ENCODE peak calls at places on chromosomes 13 and 19, in five cellular contexts. J, W, S, Y and D are unnamed samples.

GRCh38 chr13:112643759-112644459 is 45.9 kb upstream of the ATP11A start:
- DNase-seq in J (no peak), W (no peak), S (no peak), Y (peak), D (no peak)

GRCh38 chr19:45224645-45225044 is 20.6 kb downstream of the EXOC3L2 start:
- DNase-seq in J (no peak), W (no peak), S (no peak), Y (no peak), D (no peak)

GRCh38 chr19:48760514-48761221 is 5.3 kb downstream of the FGF21 start:
- DNase-seq in J (no peak), W (no peak), S (no peak), Y (no peak), D (no peak)

GRCh38 chr13:48110132-48110868 is 15.4 kb upstream of the MED4 start:
- DNase-seq in J (no peak), W (no peak), S (no peak), Y (no peak), D (no peak)

GRCh38 chr19:21604941-21605548 is 99.6 kb downstream of the ZNF429 start:
- DNase-seq in J (no peak), W (no peak), S (no peak), Y (peak), D (no peak)

GRCh38 chr19:12773571-12773970 is 1.8 kb downstream of the HOOK2 start:
- DNase-seq in J (no peak), W (no peak), S (no peak), Y (no peak), D (no peak)

GRCh38 chr13:52862358-52863206 is 14.1 kb upstream of the PCDH8 start:
- DNase-seq in J (no peak), W (peak), S (no peak), Y (peak), D (no peak)

GRCh38 chr13:108959254-108959653 is 329.8 kb downstream of the MYO16 start:
- DNase-seq in J (no peak), W (no peak), S (no peak), Y (no peak), D (no peak)

GRCh38 chr13:114010401-114011101 is 36.7 kb upstream of the C13orf46 start:
- DNase-seq in J (no peak), W (no peak), S (no peak), Y (no peak), D (peak)

GRCh38 chr13:73230714-73231113 is 171.9 kb downstream of the KLF5 start:
- DNase-seq in J (no peak), W (no peak), S (no peak), Y (no peak), D (no peak)

GRCh38 chr13:42653694-42654093 is 79.7 kb downstream of the TNFSF11 start:
- DNase-seq in J (no peak), W (no peak), S (no peak), Y (no peak), D (no peak)

GRCh38 chr19:42216653-42217521 is 590 bp downstream of the DEDD2 start:
- DNase-seq in J (no peak), W (peak), S (no peak), Y (peak), D (peak)

GRCh38 chr19:9854282-9854846 is 19.2 kb downstream of the PIN1 start:
- DNase-seq in J (no peak), W (no peak), S (no peak), Y (no peak), D (no peak)

GRCh38 chr19:18939922-18940775 is 868 bp downstream of the HOMER3 start:
- DNase-seq in J (no peak), W (peak), S (no peak), Y (peak), D (peak)

GRCh38 chr13:47033216-47033615 is 136.4 kb upstream of the HTR2A start:
- DNase-seq in J (no peak), W (no peak), S (no peak), Y (peak), D (no peak)

GRCh38 chr19:13839193-13839937 is 37.6 kb upstream of the NANOS3 start:
- DNase-seq in J (no peak), W (no peak), S (no peak), Y (peak), D (peak)

GRCh38 chr13:92197669-92198068 is 799.2 kb downstream of the GPC5 start:
- DNase-seq in J (no peak), W (no peak), S (no peak), Y (no peak), D (no peak)

GRCh38 chr19:42397315-42398166 is 7.4 kb upstream of the CNFN start:
- DNase-seq in J (no peak), W (no peak), S (no peak), Y (no peak), D (no peak)

GRCh38 chr13:44273991-44274810 is 99.4 kb upstream of the SERP2 start:
- DNase-seq in J (no peak), W (no peak), S (peak), Y (peak), D (peak)

GRCh38 chr19:7823902-7824301 is 6.1 kb upstream of the EVI5L start:
- DNase-seq in J (no peak), W (no peak), S (no peak), Y (no peak), D (no peak)

GRCh38 chr13:71864094-71864980 is 2.7 kb downstream of the DACH1 start:
- DNase-seq in J (no peak), W (peak), S (no peak), Y (peak), D (peak)

GRCh38 chr19:38209671-38210457 is 14.2 kb downstream of the DPF1 start:
- DNase-seq in J (no peak), W (no peak), S (no peak), Y (peak), D (no peak)

GRCh38 chr19:4910594-4911273 is 1.4 kb downstream of the UHRF1 start:
- DNase-seq in J (no peak), W (no peak), S (no peak), Y (peak), D (peak)

GRCh38 chr13:93262729-93263128 is 36.1 kb downstream of the GPC6 start:
- DNase-seq in J (no peak), W (no peak), S (no peak), Y (no peak), D (no peak)

GRCh38 chr19:28492201-28492600 is 720.8 kb downstream of the UQCRFS1 start:
- DNase-seq in J (no peak), W (no peak), S (no peak), Y (no peak), D (no peak)

GRCh38 chr19:32580901-32581703 is at the start of gene PDCD5:
- DNase-seq in J (peak), W (peak), S (peak), Y (peak), D (peak)
- TF ChIP-seq CTCF in J (no peak), W (no peak), S (no peak), Y (no peak), D (no peak)

GRCh38 chr13:95156208-95156607 is 145.0 kb downstream of the ABCC4 start:
- DNase-seq in J (no peak), W (no peak), S (no peak), Y (no peak), D (no peak)
- TF ChIP-seq CTCF in J (no peak), W (no peak), S (peak), Y (peak), D (no peak)

GRCh38 chr19:6056282-6056741 is 54.0 kb downstream of the RFX2 start:
- DNase-seq in J (peak), W (no peak), S (no peak), Y (no peak), D (no peak)
- TF ChIP-seq CTCF in J (no peak), W (no peak), S (no peak), Y (no peak), D (no peak)

GRCh38 chr19:55340784-55341147 is 1.1 kb downstream of the KMT5C start:
- DNase-seq in J (no peak), W (peak), S (no peak), Y (peak), D (no peak)
- TF ChIP-seq CTCF in J (no peak), W (no peak), S (peak), Y (no peak), D (no peak)

DNA sequence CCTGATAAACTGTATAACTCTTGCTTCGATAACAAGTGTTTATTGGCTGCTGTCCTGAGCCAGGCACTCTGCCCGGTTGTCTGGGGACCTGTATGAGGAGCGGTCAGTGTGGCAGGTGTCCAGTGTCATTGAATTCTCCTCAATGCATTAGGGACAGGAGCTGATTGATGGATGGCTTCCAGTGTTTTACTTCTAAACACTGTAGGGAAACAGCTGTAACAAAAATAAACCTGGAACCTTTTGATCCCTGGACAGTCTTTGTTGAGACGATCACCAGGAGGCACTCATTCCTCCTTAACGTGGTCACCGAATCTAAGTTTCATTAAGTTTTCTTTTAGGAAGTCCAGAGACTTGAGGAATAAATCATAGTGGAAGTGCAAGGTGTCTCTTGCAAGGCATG is 17.9 kb downstream of the UBAC2 start:
- DNase-seq in J (no peak), W (no peak), S (no peak), Y (peak), D (no peak)
- TF ChIP-seq CTCF in J (no peak), W (no peak), S (no peak), Y (no peak), D (no peak)

GRCh38 chr13:60990032-60990733 is 425.5 kb downstream of the PCDH20 start:
- DNase-seq in J (no peak), W (peak), S (no peak), Y (peak), D (no peak)
- TF ChIP-seq CTCF in J (no peak), W (no peak), S (no peak), Y (no peak), D (no peak)

GRCh38 chr13:75537401-75538365 is at the start of gene COMMD6:
- DNase-seq in J (no peak), W (peak), S (peak), Y (peak), D (peak)
- TF ChIP-seq CTCF in J (no peak), W (peak), S (peak), Y (peak), D (no peak)

GRCh38 chr19:40403262-40403984 is 9.8 kb downstream of the PRX start:
- DNase-seq in J (peak), W (peak), S (peak), Y (peak), D (peak)
- TF ChIP-seq CTCF in J (no peak), W (no peak), S (no peak), Y (peak), D (no peak)

GRCh38 chr13:82358284-82358683 is 1524.0 kb downstream of the SLITRK1 start:
- DNase-seq in J (no peak), W (no peak), S (no peak), Y (no peak), D (no peak)

GRCh38 chr13:82356667-82357066 is 1525.6 kb downstream of the SLITRK1 start:
- DNase-seq in J (no peak), W (no peak), S (no peak), Y (no peak), D (no peak)
- TF ChIP-seq CTCF in J (no peak), W (no peak), S (no peak), Y (no peak), D (no peak)

GRCh38 chr13:63455938-63456337 is 2040.3 kb upstream of the PCDH20 start:
- DNase-seq in J (no peak), W (no peak), S (no peak), Y (no peak), D (no peak)
- TF ChIP-seq CTCF in J (no peak), W (peak), S (peak), Y (no peak), D (no peak)